ENCODE peak calls at places on chromosome 13, in four cellular contexts. One of them, this sample, is unnamed.

GRCh38 chr13:98416408-98416807 is 160.5 kb downstream of the STK24 start:
- DNase-seq in pancreas: peak; percentile 74
- DNase-seq in A549: no peak
- DNase-seq in CD4-positive, CD25-positive, alpha-beta regulatory T cell: no peak
- DNase-seq in this sample: peak; percentile 75

GRCh38 chr13:91136806-91137205 is 210.7 kb upstream of the MIR17HG start:
- DNase-seq in CD4-positive, CD25-positive, alpha-beta regulatory T cell: no peak
- DNase-seq in pancreas: no peak
- DNase-seq in A549: no peak
- DNase-seq in this sample: no peak

GRCh38 chr13:101489635-101490034 is 37.2 kb downstream of the ITGBL1 start:
- DNase-seq in pancreas: no peak
- DNase-seq in CD4-positive, CD25-positive, alpha-beta regulatory T cell: no peak
- DNase-seq in A549: no peak
- DNase-seq in this sample: no peak

GRCh38 chr13:111474136-111475002 is 153.9 kb downstream of the TEX29 start:
- DNase-seq in A549: peak; percentile 31
- DNase-seq in pancreas: no peak
- DNase-seq in CD4-positive, CD25-positive, alpha-beta regulatory T cell: peak; percentile 16
- DNase-seq in this sample: no peak

GRCh38 chr13:90947976-90948375 is 399.5 kb upstream of the MIR17HG start:
- DNase-seq in A549: no peak
- DNase-seq in CD4-positive, CD25-positive, alpha-beta regulatory T cell: no peak
- DNase-seq in pancreas: no peak
- DNase-seq in this sample: no peak

GRCh38 chr13:21511841-21512240 is 52.7 kb upstream of the ZDHHC20 start:
- DNase-seq in CD4-positive, CD25-positive, alpha-beta regulatory T cell: no peak
- DNase-seq in A549: no peak
- DNase-seq in pancreas: no peak
- DNase-seq in this sample: no peak

GRCh38 chr13:37716796-37717195 is 118.2 kb upstream of the POSTN start:
- DNase-seq in A549: no peak
- DNase-seq in CD4-positive, CD25-positive, alpha-beta regulatory T cell: no peak
- DNase-seq in pancreas: no peak
- DNase-seq in this sample: no peak

GRCh38 chr13:80858131-80858530 is 517.2 kb upstream of the SPRY2 start:
- DNase-seq in pancreas: no peak
- DNase-seq in A549: no peak
- DNase-seq in CD4-positive, CD25-positive, alpha-beta regulatory T cell: no peak
- DNase-seq in this sample: no peak

GRCh38 chr13:31093145-31093885 is 68.4 kb downstream of the HSPH1 start:
- DNase-seq in pancreas: no peak
- DNase-seq in A549: no peak
- DNase-seq in CD4-positive, CD25-positive, alpha-beta regulatory T cell: no peak
- DNase-seq in this sample: no peak
- H3K4me1 ChIP-seq in pancreas: no peaks in the 10 kb centered on the region
- H3K4me1 ChIP-seq in A549: no peaks in the 10 kb centered on the region
- H3K4me1 ChIP-seq in CD4-positive, CD25-positive, alpha-beta regulatory T cell: no peaks in the 10 kb centered on the region
- H3K4me1 ChIP-seq in this sample: no peaks in the 10 kb centered on the region

DNA sequence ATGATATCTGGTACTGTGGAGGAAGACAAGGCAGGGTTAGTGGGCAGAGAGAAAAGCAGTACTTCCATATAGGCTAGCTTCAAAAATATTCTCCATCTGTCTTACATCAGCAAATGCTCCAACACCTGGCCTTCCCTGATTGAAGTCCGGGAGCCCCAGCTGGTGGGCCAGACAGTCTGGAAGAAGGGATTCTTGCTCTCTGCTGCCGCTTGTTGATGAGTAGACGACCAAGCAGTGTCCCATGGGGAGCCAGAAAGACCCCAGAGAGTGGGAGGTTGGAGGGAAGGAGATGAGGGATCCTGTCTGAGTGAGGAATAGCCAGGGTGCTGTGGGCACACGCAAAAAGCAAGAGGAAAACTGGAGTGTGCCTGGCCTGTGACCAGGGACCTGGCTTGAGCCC is 95.1 kb downstream of the ATP8A2 start:
- DNase-seq in CD4-positive, CD25-positive, alpha-beta regulatory T cell: no peak
- DNase-seq in A549: no peak
- DNase-seq in pancreas: no peak
- DNase-seq in this sample: no peak
- H3K4me1 ChIP-seq in CD4-positive, CD25-positive, alpha-beta regulatory T cell: no peaks in the 10 kb centered on the region
- H3K4me1 ChIP-seq in A549: no peaks in the 10 kb centered on the region
- H3K4me1 ChIP-seq in pancreas: no peaks in the 10 kb centered on the region
- H3K4me1 ChIP-seq in this sample: no peaks in the 10 kb centered on the region

DNA sequence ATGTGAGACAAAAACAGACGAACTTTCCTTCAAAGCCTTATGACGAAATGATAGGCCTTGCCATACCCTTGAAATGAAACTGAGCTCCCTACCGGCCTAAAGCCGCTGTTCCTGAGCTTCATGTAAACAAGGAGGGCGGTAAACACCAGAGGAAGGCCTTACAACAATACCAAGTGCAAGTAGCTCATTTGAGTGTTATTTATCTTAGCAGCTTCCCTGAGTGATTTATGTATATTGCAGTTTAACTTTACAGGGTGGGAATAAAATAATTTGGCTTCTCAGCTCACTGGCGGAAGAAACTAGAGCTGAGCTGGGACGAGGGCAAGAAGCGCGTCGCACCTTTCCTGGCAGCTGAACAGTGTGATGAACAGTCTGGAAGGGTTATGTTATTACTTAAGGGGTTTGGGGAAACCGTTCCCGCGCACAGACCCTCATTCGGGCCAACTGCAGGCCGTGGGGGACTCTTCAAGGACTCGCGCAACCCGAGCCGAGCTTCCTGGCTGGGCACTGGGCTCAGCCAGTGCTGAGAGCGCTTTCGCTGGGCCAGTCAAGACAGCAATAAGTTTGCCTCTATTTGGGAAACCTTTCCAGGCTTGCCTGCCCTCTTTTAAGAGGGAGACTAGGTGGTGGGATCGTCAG is 111.3 kb downstream of the KCNRG start:
- DNase-seq in A549: peak; percentile 62
- DNase-seq in pancreas: no peak
- DNase-seq in CD4-positive, CD25-positive, alpha-beta regulatory T cell: peak; percentile 67
- DNase-seq in this sample: peak; percentile 81
- H3K4me1 ChIP-seq in A549: peaks cover 19% of the 10 kb centered on the region
- H3K4me1 ChIP-seq in pancreas: peaks cover 7% of the 10 kb centered on the region
- H3K4me1 ChIP-seq in CD4-positive, CD25-positive, alpha-beta regulatory T cell: peaks cover 79% of the 10 kb centered on the region
- H3K4me1 ChIP-seq in this sample: peaks cover 69% of the 10 kb centered on the region

GRCh38 chr13:70932511-70932910 is 824.3 kb upstream of the KLHL1 start:
- DNase-seq in A549: no peak
- DNase-seq in CD4-positive, CD25-positive, alpha-beta regulatory T cell: no peak
- DNase-seq in pancreas: no peak
- DNase-seq in this sample: no peak

GRCh38 chr13:70941454-70941853 is 833.2 kb upstream of the KLHL1 start:
- DNase-seq in A549: no peak
- DNase-seq in pancreas: no peak
- DNase-seq in CD4-positive, CD25-positive, alpha-beta regulatory T cell: no peak
- DNase-seq in this sample: no peak

DNA sequence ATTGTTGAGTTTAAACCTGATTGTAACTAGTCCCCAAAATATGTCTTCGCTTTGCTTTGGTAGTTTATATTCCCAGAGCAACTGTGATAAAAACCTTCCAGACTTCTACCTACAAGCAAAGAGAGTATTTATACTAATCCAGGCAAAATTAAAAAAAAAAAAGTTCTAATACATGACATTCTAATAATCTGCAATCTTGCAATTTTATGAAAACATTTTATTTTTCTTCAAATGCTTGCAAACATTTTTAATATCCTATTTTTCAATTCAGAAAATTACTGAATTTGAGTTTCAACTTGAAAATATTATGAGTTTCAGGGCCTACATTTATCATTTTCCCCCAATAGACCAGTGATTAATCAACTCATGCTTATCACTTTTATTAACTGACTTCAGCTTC is 830.2 kb upstream of the KLHL1 start:
- DNase-seq in pancreas: no peak
- DNase-seq in A549: no peak
- DNase-seq in CD4-positive, CD25-positive, alpha-beta regulatory T cell: no peak
- DNase-seq in this sample: no peak
- H3K4me1 ChIP-seq in pancreas: no peaks in the 10 kb centered on the region
- H3K4me1 ChIP-seq in A549: no peaks in the 10 kb centered on the region
- H3K4me1 ChIP-seq in CD4-positive, CD25-positive, alpha-beta regulatory T cell: no peaks in the 10 kb centered on the region
- H3K4me1 ChIP-seq in this sample: no peaks in the 10 kb centered on the region

DNA sequence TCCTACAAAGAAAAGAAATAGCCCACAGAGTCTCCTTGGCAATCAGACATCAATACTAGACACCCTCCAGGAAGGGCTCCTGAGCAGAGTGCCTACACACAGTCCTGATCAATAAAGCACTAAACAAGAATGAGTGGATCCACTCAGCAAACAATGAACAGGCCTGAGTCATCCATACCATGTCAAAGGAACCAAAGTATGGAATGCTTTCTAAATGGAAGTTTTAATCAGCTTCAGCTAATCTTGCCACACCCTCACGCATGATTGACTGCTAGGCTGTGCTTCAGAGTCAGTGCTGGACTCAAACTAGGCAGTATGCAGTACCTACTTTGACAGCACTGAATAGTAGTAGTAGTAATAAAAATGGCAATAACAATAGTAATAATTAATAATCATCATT is 392.7 kb upstream of the HTR2A start:
- DNase-seq in CD4-positive, CD25-positive, alpha-beta regulatory T cell: no peak
- DNase-seq in A549: no peak
- DNase-seq in pancreas: no peak
- DNase-seq in this sample: no peak
- H3K4me1 ChIP-seq in CD4-positive, CD25-positive, alpha-beta regulatory T cell: no peaks in the 10 kb centered on the region
- H3K4me1 ChIP-seq in A549: no peaks in the 10 kb centered on the region
- H3K4me1 ChIP-seq in pancreas: no peaks in the 10 kb centered on the region
- H3K4me1 ChIP-seq in this sample: no peaks in the 10 kb centered on the region

GRCh38 chr13:110342474-110342873 is 35.4 kb downstream of the COL4A2 start:
- DNase-seq in A549: no peak
- DNase-seq in CD4-positive, CD25-positive, alpha-beta regulatory T cell: no peak
- DNase-seq in pancreas: no peak
- DNase-seq in this sample: no peak

GRCh38 chr13:110340812-110341444 is 33.8 kb downstream of the COL4A2 start:
- DNase-seq in CD4-positive, CD25-positive, alpha-beta regulatory T cell: peak; percentile 71
- DNase-seq in A549: no peak
- DNase-seq in pancreas: no peak
- DNase-seq in this sample: peak; percentile 66

GRCh38 chr13:110339975-110340550 is 33.0 kb downstream of the COL4A2 start:
- DNase-seq in CD4-positive, CD25-positive, alpha-beta regulatory T cell: no peak
- DNase-seq in pancreas: no peak
- DNase-seq in A549: no peak
- DNase-seq in this sample: no peak

GRCh38 chr13:110343241-110343865 is 36.3 kb downstream of the COL4A2 start:
- DNase-seq in pancreas: no peak
- DNase-seq in CD4-positive, CD25-positive, alpha-beta regulatory T cell: no peak
- DNase-seq in A549: peak; percentile 32
- DNase-seq in this sample: no peak

GRCh38 chr13:110341445-110342247 is 34.6 kb downstream of the COL4A2 start:
- DNase-seq in A549: no peak
- DNase-seq in CD4-positive, CD25-positive, alpha-beta regulatory T cell: peak; percentile 24
- DNase-seq in pancreas: no peak
- DNase-seq in this sample: no peak
- H3K4me1 ChIP-seq in A549: peaks cover 30% of the 10 kb centered on the region
- H3K4me1 ChIP-seq in CD4-positive, CD25-positive, alpha-beta regulatory T cell: peaks cover 4% of the 10 kb centered on the region
- H3K4me1 ChIP-seq in pancreas: no peaks in the 10 kb centered on the region
- H3K4me1 ChIP-seq in this sample: peaks cover 21% of the 10 kb centered on the region

GRCh38 chr13:40995997-40996396 is 23.1 kb downstream of the ELF1 start:
- DNase-seq in CD4-positive, CD25-positive, alpha-beta regulatory T cell: no peak
- DNase-seq in pancreas: no peak
- DNase-seq in A549: no peak
- DNase-seq in this sample: no peak

GRCh38 chr13:40992678-40993077 is 26.4 kb downstream of the ELF1 start:
- DNase-seq in A549: no peak
- DNase-seq in CD4-positive, CD25-positive, alpha-beta regulatory T cell: no peak
- DNase-seq in pancreas: no peak
- DNase-seq in this sample: no peak

GRCh38 chr13:40993987-40994386 is 25.1 kb downstream of the ELF1 start:
- DNase-seq in CD4-positive, CD25-positive, alpha-beta regulatory T cell: no peak
- DNase-seq in pancreas: no peak
- DNase-seq in A549: no peak
- DNase-seq in this sample: no peak

GRCh38 chr13:40994581-40995230 is 24.4 kb downstream of the ELF1 start:
- DNase-seq in pancreas: no peak
- DNase-seq in CD4-positive, CD25-positive, alpha-beta regulatory T cell: no peak
- DNase-seq in A549: no peak
- DNase-seq in this sample: no peak

GRCh38 chr13:40993119-40993518 is 26.0 kb downstream of the ELF1 start:
- DNase-seq in pancreas: peak; percentile 63
- DNase-seq in CD4-positive, CD25-positive, alpha-beta regulatory T cell: no peak
- DNase-seq in A549: no peak
- DNase-seq in this sample: no peak
- H3K4me1 ChIP-seq in pancreas: peaks cover 65% of the 10 kb centered on the region
- H3K4me1 ChIP-seq in CD4-positive, CD25-positive, alpha-beta regulatory T cell: peaks cover 71% of the 10 kb centered on the region
- H3K4me1 ChIP-seq in A549: no peaks in the 10 kb centered on the region
- H3K4me1 ChIP-seq in this sample: peaks cover 83% of the 10 kb centered on the region

GRCh38 chr13:100209857-100210580 is 121.1 kb downstream of the PCCA start:
- DNase-seq in A549: no peak
- DNase-seq in CD4-positive, CD25-positive, alpha-beta regulatory T cell: no peak
- DNase-seq in pancreas: no peak
- DNase-seq in this sample: no peak

GRCh38 chr13:100213576-100213975 is 124.7 kb downstream of the PCCA start:
- DNase-seq in A549: no peak
- DNase-seq in pancreas: no peak
- DNase-seq in CD4-positive, CD25-positive, alpha-beta regulatory T cell: no peak
- DNase-seq in this sample: no peak

GRCh38 chr13:100208596-100208995 is 119.7 kb downstream of the PCCA start:
- DNase-seq in pancreas: no peak
- DNase-seq in A549: no peak
- DNase-seq in CD4-positive, CD25-positive, alpha-beta regulatory T cell: no peak
- DNase-seq in this sample: no peak

GRCh38 chr13:100212904-100213538 is 124.1 kb downstream of the PCCA start:
- DNase-seq in A549: no peak
- DNase-seq in pancreas: no peak
- DNase-seq in CD4-positive, CD25-positive, alpha-beta regulatory T cell: no peak
- DNase-seq in this sample: no peak

DNA sequence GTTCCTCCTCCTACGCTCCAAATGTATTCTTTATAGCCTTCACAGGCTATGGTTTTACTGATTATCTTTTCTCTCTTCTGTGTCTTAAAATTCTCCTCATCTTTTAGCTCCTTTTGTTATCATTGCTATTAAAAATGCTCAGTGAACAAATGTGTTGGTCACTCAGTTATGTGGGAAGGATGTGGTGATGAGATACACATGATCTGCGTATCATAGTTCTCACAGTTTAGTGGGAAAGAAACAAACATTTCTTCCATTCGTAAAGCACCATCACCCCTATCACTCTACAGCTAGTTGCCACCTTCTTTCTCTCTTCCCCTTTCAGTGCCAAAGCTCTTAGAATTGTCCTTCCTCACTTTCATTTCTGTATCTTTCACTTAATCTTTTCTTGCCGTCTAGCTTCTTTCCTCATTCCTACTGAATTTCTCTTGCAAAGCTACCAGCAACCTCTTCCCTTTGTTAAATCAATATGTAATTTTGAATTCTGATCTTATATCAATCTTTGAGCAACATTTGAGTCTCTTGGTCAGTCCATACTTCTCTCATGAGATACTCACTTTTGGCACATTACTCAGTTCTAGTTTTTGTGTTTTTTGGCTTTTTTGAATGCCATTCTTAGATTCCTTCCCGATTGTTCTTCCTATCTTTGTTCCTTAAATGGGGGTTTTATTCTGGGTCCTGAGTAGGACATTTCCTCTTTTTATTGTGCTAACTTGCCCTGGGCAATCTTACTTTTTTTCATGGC is 122.2 kb downstream of the PCCA start:
- DNase-seq in pancreas: no peak
- DNase-seq in CD4-positive, CD25-positive, alpha-beta regulatory T cell: no peak
- DNase-seq in A549: no peak
- DNase-seq in this sample: no peak
- H3K4me1 ChIP-seq in pancreas: no peaks in the 10 kb centered on the region
- H3K4me1 ChIP-seq in CD4-positive, CD25-positive, alpha-beta regulatory T cell: no peaks in the 10 kb centered on the region
- H3K4me1 ChIP-seq in A549: peaks cover 45% of the 10 kb centered on the region
- H3K4me1 ChIP-seq in this sample: no peaks in the 10 kb centered on the region

GRCh38 chr13:51643114-51643881 is 59.0 kb downstream of the WDFY2 start:
- DNase-seq in pancreas: no peak
- DNase-seq in CD4-positive, CD25-positive, alpha-beta regulatory T cell: peak; percentile 11
- DNase-seq in A549: peak; percentile 66
- DNase-seq in this sample: no peak
- H3K4me1 ChIP-seq in pancreas: peaks cover 24% of the 10 kb centered on the region
- H3K4me1 ChIP-seq in CD4-positive, CD25-positive, alpha-beta regulatory T cell: peaks cover 44% of the 10 kb centered on the region
- H3K4me1 ChIP-seq in A549: peaks cover 67% of the 10 kb centered on the region
- H3K4me1 ChIP-seq in this sample: peaks cover 45% of the 10 kb centered on the region